ENCODE peak calls at places on chromosomes 13 and 19, in four cellular contexts. T is fibroblast of lung, J is GM12878, F is IMR-90. C is an unnamed sample. For H3K27me3, the result is how much of the 10 kb centered on the place peaks cover.

GRCh38 chr13:99322297-99323103 is 15.3 kb upstream of the GPR183 start:
- DNase-seq in J (peak), T (peak), F (peak), C (peak)

GRCh38 chr13:67943116-67943515 is 713.0 kb upstream of the PCDH9 start:
- DNase-seq in F (no peak), T (peak), J (no peak), C (no peak)

GRCh38 chr19:10086032-10086903 is at the start of gene SHFL:
- DNase-seq in F (peak), T (peak), J (no peak), C (peak)

GRCh38 chr13:98182153-98182552 is 5.1 kb upstream of the RNF113B start:
- DNase-seq in T (no peak), F (no peak), J (no peak), C (no peak)

GRCh38 chr19:30228726-30229523 is 143.3 kb upstream of the ZNF536 start:
- DNase-seq in T (peak), J (no peak), F (peak), C (no peak)

GRCh38 chr19:41548954-41549688 is 26.8 kb upstream of the CEACAM21 start:
- DNase-seq in F (no peak), T (no peak), J (no peak), C (no peak)

GRCh38 chr13:110135977-110136597 is 170.9 kb downstream of the COL4A1 start:
- DNase-seq in F (no peak), T (no peak), J (no peak), C (no peak)

GRCh38 chr19:5680437-5681368 is at the start of the genes HSD11B1L and MICOS13:
- DNase-seq in F (peak), J (peak), T (peak), C (peak)

GRCh38 chr13:53068841-53069520 is 40.4 kb downstream of the OLFM4 start:
- DNase-seq in T (no peak), F (no peak), J (no peak), C (no peak)

GRCh38 chr13:94073006-94073744 is 406.3 kb downstream of the DCT start:
- DNase-seq in T (peak), J (no peak), F (peak), C (peak)

GRCh38 chr19:45607071-45608029 is 5.3 kb upstream of the GPR4 start:
- DNase-seq in J (no peak), T (peak), F (peak), C (peak)

GRCh38 chr19:15371786-15372380 is 7.7 kb downstream of the AKAP8 start:
- DNase-seq in F (no peak), J (no peak), T (no peak), C (no peak)

GRCh38 chr13:23753523-23753922 is 135.7 kb downstream of the MIPEP start:
- DNase-seq in F (peak), J (no peak), T (peak), C (no peak)

GRCh38 chr13:40980466-40980865 is 38.6 kb downstream of the ELF1 start:
- DNase-seq in J (no peak), F (no peak), T (no peak), C (no peak)

GRCh38 chr19:3375221-3376088 is 9.1 kb downstream of the NFIC start:
- DNase-seq in T (peak), F (peak), J (no peak), C (no peak)

GRCh38 chr13:93216122-93216521 is 10.5 kb upstream of the GPC6 start:
- DNase-seq in J (no peak), T (no peak), F (no peak), C (no peak)

GRCh38 chr13:43981512-43982301 is 102.0 kb downstream of the LACC1 start:
- DNase-seq in T (no peak), J (no peak), F (no peak), C (no peak)

DNA sequence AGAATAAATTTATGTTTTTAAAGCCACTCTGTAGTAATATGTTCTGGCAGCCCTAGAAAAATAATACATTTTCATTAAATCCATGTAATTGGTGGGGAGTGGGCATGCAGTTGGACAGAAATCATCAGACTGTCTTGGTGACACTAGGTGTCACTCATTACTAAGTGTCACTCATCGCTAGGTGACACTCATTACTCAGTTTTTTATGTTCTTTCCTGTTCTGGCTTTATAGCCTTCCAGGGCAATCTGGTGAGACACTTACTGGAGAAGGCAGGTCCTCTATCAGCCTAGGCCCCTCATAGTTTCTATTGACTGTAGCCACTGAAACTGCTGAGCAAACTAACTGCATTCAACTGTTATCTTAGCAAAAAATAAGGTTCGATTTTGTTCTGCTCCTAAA is 542.1 kb downstream of the SLITRK1 start:
- DNase-seq in F (no peak), T (no peak), J (no peak), C (no peak)
- TF ChIP-seq CTCF in F (no peak), T (no peak), J (peak), C (no peak)

DNA sequence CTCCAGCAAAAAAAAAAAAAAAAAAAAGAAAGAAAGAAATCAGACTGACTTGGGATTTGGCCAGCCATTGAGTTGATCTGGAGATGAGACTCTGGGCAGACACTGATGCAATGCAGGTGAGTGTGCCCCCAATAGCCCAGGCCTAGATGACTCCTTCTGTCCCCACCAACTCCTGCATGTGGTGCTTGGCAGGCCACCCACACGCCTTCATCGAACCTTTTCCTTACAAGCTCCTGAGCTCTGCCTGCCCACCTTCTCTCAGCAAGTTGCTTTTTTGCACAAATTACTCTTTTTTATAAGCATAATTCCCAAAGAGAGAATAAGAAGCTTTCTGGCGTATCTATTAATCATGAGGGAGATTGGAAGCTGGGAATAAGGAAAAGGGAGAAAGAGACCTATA is 97.9 kb upstream of the MBNL2 start:
- DNase-seq in F (no peak), T (no peak), J (no peak), C (no peak)
- H3K27ac ChIP-seq in F (no peak), T (no peak), J (no peak), C (no peak)

DNA sequence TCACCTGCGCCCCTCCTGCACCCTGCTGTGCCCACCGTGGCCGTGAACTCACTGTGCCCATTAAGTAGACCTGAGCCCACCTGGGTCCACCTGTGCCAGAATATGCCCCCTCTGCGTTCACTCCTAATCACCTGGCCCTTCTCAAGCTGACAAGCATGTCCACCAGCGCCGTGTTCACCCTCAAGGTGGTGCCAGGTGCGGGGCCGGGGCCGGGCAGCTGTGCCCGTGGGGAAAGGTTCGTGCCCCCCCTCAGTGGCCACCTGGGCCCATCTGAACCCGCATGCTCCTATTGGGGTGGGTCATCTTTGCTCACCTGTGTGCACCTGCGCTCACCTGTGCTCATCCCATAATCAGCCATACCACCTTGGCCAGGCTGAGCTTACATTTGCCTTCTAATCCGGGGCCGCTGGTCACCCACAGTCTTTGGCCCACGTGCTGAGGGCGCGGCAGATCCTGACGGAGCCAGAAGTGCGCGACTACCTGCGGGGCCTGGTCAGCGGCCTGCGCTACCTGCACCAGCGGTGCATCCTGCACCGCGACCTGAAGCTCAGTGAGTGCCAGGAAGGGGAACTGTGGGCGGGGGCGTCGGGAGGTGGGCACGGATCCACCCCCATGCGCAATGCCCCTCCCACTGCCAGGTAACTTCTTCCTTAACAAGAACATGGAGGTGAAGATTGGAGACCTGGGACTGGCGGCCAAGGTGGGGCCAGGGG is 2.3 kb downstream of the PLK5 start:
- DNase-seq in F (no peak), J (no peak), T (no peak), C (no peak)
- H3K27me3 ChIP-seq in F (under half), J (under half), T (under half), C (half or more)

DNA sequence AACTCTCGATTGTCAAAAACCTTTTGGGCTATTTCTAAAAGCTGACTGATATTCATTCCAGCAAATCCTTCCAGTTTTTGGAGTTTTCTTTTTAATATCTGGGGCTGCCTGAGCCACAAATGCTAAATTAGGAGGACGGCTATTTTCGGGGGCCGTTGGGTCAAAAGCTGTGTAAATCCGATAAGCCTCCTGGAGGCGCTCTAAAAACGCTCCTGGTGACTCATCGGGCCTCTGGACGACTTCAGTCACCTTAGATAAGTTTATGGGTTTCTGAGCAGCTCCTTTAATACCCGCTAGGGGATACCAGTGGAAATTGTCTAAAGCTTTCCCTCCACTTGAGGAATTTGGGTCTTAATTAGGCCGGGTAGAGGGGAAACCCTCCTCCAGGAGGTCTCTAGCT is 66.4 kb downstream of the ZNF730 start:
- DNase-seq in F (no peak), J (no peak), T (no peak), C (no peak)
- TF ChIP-seq CTCF in F (no peak), J (no peak), T (no peak), C (no peak)

DNA sequence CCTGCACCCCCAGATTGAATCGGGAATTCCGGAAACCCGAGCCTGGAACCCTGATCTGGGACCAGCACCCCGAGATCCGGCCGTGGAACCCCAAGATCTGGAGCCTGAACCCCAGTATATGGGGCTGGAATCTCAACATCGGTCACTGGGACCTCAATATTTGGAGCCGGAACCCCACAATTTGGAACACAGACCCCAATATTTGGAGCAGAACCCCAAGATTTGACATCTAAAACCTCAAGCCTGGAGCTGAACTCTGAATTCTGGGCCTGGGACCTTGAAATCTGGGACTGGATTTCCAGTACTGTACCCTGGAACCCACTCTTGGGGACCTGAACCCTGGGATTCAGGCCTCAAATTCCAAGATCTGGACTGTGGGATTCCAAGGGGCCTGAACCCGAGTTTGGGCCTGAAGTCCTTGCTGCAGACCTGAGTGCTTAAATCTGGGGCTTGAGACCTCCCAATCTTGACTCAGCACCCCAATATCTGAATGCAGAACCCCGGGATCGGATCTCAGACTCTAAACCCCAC is 629 bp downstream of the LRFN3 start:
- DNase-seq in J (no peak), F (no peak), T (no peak), C (no peak)
- H3K27ac ChIP-seq in J (no peak), F (peak), T (no peak), C (peak)

GRCh38 chr13:77909827-77910226 is 8.8 kb downstream of the EDNRB start:
- DNase-seq in F (no peak), T (no peak), J (no peak), C (no peak)
- H3K27me3 ChIP-seq in F (under half), T (under half), J (under half), C (under half)

GRCh38 chr19:48556163-48556562 is 4.2 kb downstream of the SULT2B1 start:
- DNase-seq in F (peak), J (no peak), T (peak), C (peak)

GRCh38 chr19:48558018-48558684 is 6.2 kb downstream of the SULT2B1 start:
- DNase-seq in J (no peak), T (peak), F (peak), C (peak)

GRCh38 chr19:48554385-48555091 is 2.6 kb downstream of the SULT2B1 start:
- DNase-seq in J (no peak), F (no peak), T (no peak), C (peak)

GRCh38 chr19:48553676-48554384 is 1.9 kb downstream of the SULT2B1 start:
- DNase-seq in F (peak), T (peak), J (no peak), C (no peak)

GRCh38 chr19:48556825-48557224 is 4.9 kb downstream of the SULT2B1 start:
- DNase-seq in F (no peak), T (no peak), J (no peak), C (no peak)
- TF ChIP-seq CTCF in F (no peak), T (no peak), J (no peak), C (no peak)

DNA sequence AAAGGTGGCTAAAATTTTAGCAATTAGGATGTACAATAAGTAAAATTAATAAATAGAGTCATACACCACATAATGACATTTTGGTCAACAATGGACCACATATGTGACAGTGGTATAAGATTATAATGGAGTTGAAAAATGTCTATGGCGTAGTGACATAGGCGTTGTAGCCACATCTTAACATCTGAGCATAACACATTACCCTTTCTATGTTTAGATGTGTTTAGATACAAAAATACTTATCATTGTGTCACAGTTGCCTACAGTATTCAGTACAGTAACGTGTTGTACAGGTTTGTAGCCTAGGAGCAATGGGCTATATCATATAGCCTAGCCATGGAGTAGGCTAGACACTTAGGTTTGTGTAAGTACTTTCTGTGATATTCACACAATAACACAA is 111.2 kb downstream of the LRCH1 start:
- DNase-seq in J (no peak), F (no peak), T (no peak), C (no peak)
- H3K27ac ChIP-seq in J (no peak), F (no peak), T (no peak), C (no peak)

DNA sequence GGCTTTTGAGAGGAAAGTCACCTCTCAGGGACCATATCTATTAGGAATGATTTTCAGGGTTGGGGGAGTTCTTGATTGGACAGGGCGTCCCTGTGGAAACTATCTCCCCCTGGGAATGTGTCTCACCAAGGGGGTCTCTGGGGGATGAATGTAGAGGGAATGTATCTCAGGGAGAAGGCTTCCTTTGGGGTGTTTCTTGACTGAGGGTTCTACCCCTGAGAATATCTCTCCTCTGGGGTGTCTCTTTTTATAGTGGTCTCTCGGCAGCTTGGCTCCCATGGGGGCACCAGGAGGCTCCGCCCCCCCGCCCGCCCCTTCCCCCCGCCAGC is 997 bp downstream of the RTBDN start:
- DNase-seq in T (no peak), J (no peak), F (no peak), C (no peak)
- H3K27me3 ChIP-seq in T (under half), J (under half), F (under half), C (half or more)

C was measured in foreskin keratinocyte.